ENCODE peak calls at places on chromosomes 2 and 18, in four cellular contexts. One of them, this sample, is unnamed.

GRCh38 chr2:130351495-130352125 is 4.2 kb upstream of the PTPN18 start:
- DNase-seq in HFFc6: no peak
- DNase-seq in ureter: no peak
- DNase-seq in nucleus accumbens: no peak
- DNase-seq in this sample: no peak

GRCh38 chr2:108958002-108958401 is 31.0 kb downstream of the EDAR start:
- DNase-seq in HFFc6: no peak
- DNase-seq in ureter: no peak
- DNase-seq in nucleus accumbens: no peak
- DNase-seq in this sample: no peak

GRCh38 chr2:1972428-1972827 is 228.1 kb upstream of the PXDN start:
- DNase-seq in HFFc6: no peak
- DNase-seq in ureter: peak
- DNase-seq in nucleus accumbens: no peak
- DNase-seq in this sample: peak

GRCh38 chr2:53821810-53822209 is 35.0 kb downstream of the ERLEC1 start:
- DNase-seq in HFFc6: no peak
- DNase-seq in ureter: no peak
- DNase-seq in nucleus accumbens: no peak
- DNase-seq in this sample: no peak

GRCh38 chr18:48133675-48134251 is 203.3 kb upstream of the SMAD2 start:
- DNase-seq in HFFc6: no peak
- DNase-seq in ureter: no peak
- DNase-seq in nucleus accumbens: no peak
- DNase-seq in this sample: no peak

GRCh38 chr18:55048892-55049291 is 89.6 kb upstream of the CCDC68 start:
- DNase-seq in HFFc6: peak
- DNase-seq in ureter: no peak
- DNase-seq in nucleus accumbens: no peak
- DNase-seq in this sample: no peak

GRCh38 chr2:196244516-196244915 is 73.1 kb upstream of the STK17B start:
- DNase-seq in HFFc6: no peak
- DNase-seq in ureter: no peak
- DNase-seq in nucleus accumbens: no peak
- DNase-seq in this sample: no peak

GRCh38 chr2:25692737-25693445 is 19.5 kb upstream of the DTNB start:
- DNase-seq in HFFc6: no peak
- DNase-seq in ureter: no peak
- DNase-seq in nucleus accumbens: no peak
- DNase-seq in this sample: no peak

GRCh38 chr2:20175267-20175666 is 49.7 kb downstream of the SDC1 start:
- DNase-seq in HFFc6: no peak
- DNase-seq in ureter: no peak
- DNase-seq in nucleus accumbens: no peak
- DNase-seq in this sample: no peak

GRCh38 chr2:112516801-112517200 is 25.5 kb upstream of the POLR1B start:
- DNase-seq in HFFc6: no peak
- DNase-seq in ureter: no peak
- DNase-seq in nucleus accumbens: no peak
- DNase-seq in this sample: no peak

GRCh38 chr18:3454365-3455089 is 4.6 kb downstream of the TGIF1 start:
- DNase-seq in HFFc6: peak
- DNase-seq in ureter: no peak
- DNase-seq in nucleus accumbens: no peak
- DNase-seq in this sample: peak

GRCh38 chr2:149630445-149630844 is 42.9 kb upstream of the MMADHC start:
- DNase-seq in HFFc6: no peak
- DNase-seq in ureter: no peak
- DNase-seq in nucleus accumbens: no peak
- DNase-seq in this sample: no peak

GRCh38 chr2:107712857-107713256 is 113.8 kb upstream of the RGPD4 start:
- DNase-seq in HFFc6: no peak
- DNase-seq in ureter: no peak
- DNase-seq in nucleus accumbens: no peak
- DNase-seq in this sample: no peak

GRCh38 chr18:75207298-75208054 is 1.5 kb downstream of the PTGR3 start:
- DNase-seq in HFFc6: peak
- DNase-seq in ureter: no peak
- DNase-seq in nucleus accumbens: no peak
- DNase-seq in this sample: no peak

GRCh38 chr2:41736105-41736567 is 311.7 kb upstream of the PKDCC start:
- DNase-seq in HFFc6: no peak
- DNase-seq in ureter: no peak
- DNase-seq in nucleus accumbens: no peak
- DNase-seq in this sample: no peak

GRCh38 chr2:38751847-38752410 is 768 bp upstream of the SRSF7 start:
- DNase-seq in HFFc6: no peak
- DNase-seq in ureter: peak
- DNase-seq in nucleus accumbens: no peak
- DNase-seq in this sample: no peak

GRCh38 chr2:58633576-58634365 is 392.6 kb upstream of the FANCL start:
- DNase-seq in HFFc6: peak
- DNase-seq in ureter: no peak
- DNase-seq in nucleus accumbens: no peak
- DNase-seq in this sample: no peak

GRCh38 chr18:61731693-61732376 is 161.0 kb downstream of the RNF152 start:
- DNase-seq in HFFc6: no peak
- DNase-seq in ureter: no peak
- DNase-seq in nucleus accumbens: no peak
- DNase-seq in this sample: no peak

GRCh38 chr18:25350561-25351201 is 1.3 kb downstream of the ZNF521 start:
- DNase-seq in HFFc6: peak
- DNase-seq in ureter: peak
- DNase-seq in nucleus accumbens: peak
- DNase-seq in this sample: peak

GRCh38 chr2:180203972-180204371 is 196.9 kb upstream of the CWC22 start:
- DNase-seq in HFFc6: peak
- DNase-seq in ureter: no peak
- DNase-seq in nucleus accumbens: no peak
- DNase-seq in this sample: no peak

This sample was measured in hypothalamus.